ENCODE peak calls at places on chromosomes 11 and 22, in four cellular contexts. Y is K562, O is H9, R is A549. I is an unnamed sample.

GRCh38 chr11:119533931-119534694 is 111.1 kb upstream of the THY1 start:
- DNase-seq in R (peak), Y (peak), O (peak), I (peak)

GRCh38 chr11:126277780-126278179 is 5.1 kb upstream of the TIRAP start:
- DNase-seq in R (no peak), O (no peak), Y (no peak), I (no peak)

GRCh38 chr11:74647404-74647803 is 55.0 kb downstream of the POLD3 start:
- DNase-seq in R (no peak), O (no peak), Y (no peak), I (no peak)

GRCh38 chr11:24679686-24680318 is 182.9 kb downstream of the LUZP2 start:
- DNase-seq in O (no peak), Y (no peak), R (no peak), I (peak)

GRCh38 chr22:41030891-41031290 is 61.5 kb upstream of the EP300 start:
- DNase-seq in Y (no peak), R (no peak), O (no peak), I (no peak)

GRCh38 chr22:22547692-22548348 is 11.2 kb downstream of the PRAME start:
- DNase-seq in Y (peak), O (no peak), R (no peak), I (no peak)

GRCh38 chr11:17395554-17395961 is 7.1 kb upstream of the KCNJ11 start:
- DNase-seq in O (no peak), R (no peak), Y (no peak), I (no peak)

GRCh38 chr11:116035972-116036371 is 531.8 kb upstream of the CADM1 start:
- DNase-seq in R (no peak), O (no peak), Y (no peak), I (peak)

GRCh38 chr11:119688362-119688761 is 40.6 kb downstream of the NECTIN1 start:
- DNase-seq in R (no peak), O (no peak), Y (no peak), I (no peak)

GRCh38 chr11:109062445-109062844 is 359.5 kb upstream of the C11orf87 start:
- DNase-seq in O (no peak), Y (no peak), R (no peak), I (no peak)

GRCh38 chr11:64642876-64643257 is 51.8 kb downstream of the SLC22A12 start:
- DNase-seq in O (no peak), Y (no peak), R (no peak), I (no peak)

GRCh38 chr11:17985517-17985916 is 27.3 kb downstream of the SERGEF start:
- DNase-seq in O (no peak), R (no peak), Y (no peak), I (no peak)

GRCh38 chr11:10197091-10197490 is 96.9 kb downstream of the SBF2 start:
- DNase-seq in R (no peak), O (no peak), Y (no peak), I (no peak)

GRCh38 chr11:107472966-107473365 is 15.3 kb upstream of the CWF19L2 start:
- DNase-seq in Y (no peak), O (no peak), R (no peak), I (no peak)

GRCh38 chr22:20319041-20319744 is 667 bp downstream of the DGCR6L start:
- DNase-seq in O (peak), Y (peak), R (no peak), I (peak)

GRCh38 chr22:49668402-49668801 is 159.3 kb downstream of the BRD1 start:
- DNase-seq in R (no peak), O (peak), Y (no peak), I (no peak)

GRCh38 chr11:43951231-43951630 is 8.8 kb downstream of the C11orf96 start:
- DNase-seq in O (peak), Y (peak), R (no peak), I (no peak)

GRCh38 chr11:14980854-14981253 is 8.7 kb upstream of the CALCA start:
- DNase-seq in Y (no peak), R (no peak), O (no peak), I (no peak)

GRCh38 chr11:61892085-61892370 is 683 bp upstream of the FADS3 start:
- DNase-seq in Y (no peak), O (no peak), R (no peak), I (peak)

GRCh38 chr11:64349404-64349803 is 9.4 kb downstream of the CCDC88B start:
- DNase-seq in Y (no peak), R (no peak), O (no peak), I (no peak)

GRCh38 chr11:17405232-17406005 is 17.0 kb upstream of the KCNJ11 start:
- DNase-seq in O (peak), R (peak), Y (no peak), I (peak)

GRCh38 chr11:132284048-132284447 is 913.6 kb downstream of the NTM start:
- DNase-seq in Y (no peak), O (no peak), R (no peak), I (peak)

GRCh38 chr22:19516378-19517170 is 7.6 kb downstream of the CLDN5 start:
- DNase-seq in R (no peak), O (no peak), Y (no peak), I (no peak)

GRCh38 chr22:48779211-48779643 is 1048.4 kb downstream of the BRD1 start:
- DNase-seq in R (no peak), O (no peak), Y (no peak), I (no peak)

GRCh38 chr11:66347425-66348276 is at the start of gene B4GAT1:
- DNase-seq in R (peak), Y (peak), O (peak), I (peak)

GRCh38 chr11:19080579-19080993 is 20.1 kb upstream of the MRGPRX2 start:
- DNase-seq in O (no peak), R (no peak), Y (no peak), I (no peak)

GRCh38 chr11:122995526-122995925 is 13.9 kb upstream of the BSX start:
- DNase-seq in O (no peak), Y (no peak), R (no peak), I (no peak)

GRCh38 chr11:109247071-109247470 is 174.9 kb upstream of the C11orf87 start:
- DNase-seq in O (no peak), R (no peak), Y (no peak), I (no peak)

GRCh38 chr11:33347490-33348125 is 90.4 kb downstream of the HIPK3 start:
- DNase-seq in Y (no peak), O (no peak), R (no peak), I (no peak)

GRCh38 chr11:117875397-117876048 is 935 bp downstream of the FXYD6 start:
- DNase-seq in R (no peak), O (no peak), Y (no peak), I (peak)

GRCh38 chr11:117876049-117876340 is 463 bp downstream of the FXYD6 start:
- DNase-seq in Y (no peak), O (no peak), R (no peak), I (no peak)

GRCh38 chr11:117877120-117877784 is 794 bp upstream of the FXYD6 start:
- DNase-seq in Y (no peak), O (peak), R (no peak), I (peak)

GRCh38 chr11:117874910-117875396 is 1.5 kb downstream of the FXYD6 start:
- DNase-seq in O (no peak), Y (no peak), R (no peak), I (no peak)

DNA sequence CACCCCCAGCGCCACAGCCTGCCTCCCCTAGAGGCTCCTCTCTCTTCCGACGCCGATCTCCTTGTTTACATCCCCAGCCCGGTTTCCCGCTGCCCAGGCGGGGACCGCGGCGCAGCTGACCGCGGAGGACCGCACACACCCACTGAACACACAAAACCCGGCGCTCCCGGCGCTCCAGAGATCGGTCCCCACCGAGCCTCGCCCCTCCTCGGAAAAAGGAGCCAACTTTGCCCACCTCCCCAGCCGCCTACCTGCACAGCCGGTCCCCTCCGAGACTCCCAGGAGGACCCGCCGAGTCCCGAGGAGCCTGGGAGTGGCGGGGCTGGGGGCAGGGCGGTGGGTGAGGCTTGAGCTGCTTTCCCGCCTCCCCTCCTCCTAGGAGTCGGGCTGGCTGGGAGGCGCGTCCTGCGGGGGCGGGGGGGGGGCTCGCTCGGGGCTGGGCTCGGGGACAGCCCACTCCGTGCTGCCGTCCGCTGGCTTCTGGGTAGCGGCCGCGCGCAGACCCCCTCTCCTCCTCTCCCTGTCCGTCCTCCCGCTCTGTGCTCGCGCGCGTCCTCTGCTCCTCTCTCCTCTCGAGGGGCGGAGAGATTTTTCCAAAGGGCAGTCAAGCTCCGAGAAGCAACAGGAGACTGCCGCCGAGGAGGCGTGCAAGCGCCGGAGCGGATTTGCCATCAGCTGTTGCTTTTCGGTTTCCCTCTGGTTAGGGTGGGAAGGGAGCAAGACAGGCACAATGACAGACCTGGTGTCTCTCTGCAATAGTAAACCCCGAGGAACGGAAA is at the start of gene FXYD6:
- DNase-seq in Y (peak), R (no peak), O (peak), I (peak)
- H3K4me2 ChIP-seq in Y (no peak), R (peak), O (peak), I (peak)

GRCh38 chr11:121722431-121723256 is 269.9 kb upstream of the SORL1-AS1 start:
- DNase-seq in Y (no peak), O (peak), R (no peak), I (peak)
- TF ChIP-seq CTCF in Y (no peak), O (no peak), R (no peak), I (no peak)

DNA sequence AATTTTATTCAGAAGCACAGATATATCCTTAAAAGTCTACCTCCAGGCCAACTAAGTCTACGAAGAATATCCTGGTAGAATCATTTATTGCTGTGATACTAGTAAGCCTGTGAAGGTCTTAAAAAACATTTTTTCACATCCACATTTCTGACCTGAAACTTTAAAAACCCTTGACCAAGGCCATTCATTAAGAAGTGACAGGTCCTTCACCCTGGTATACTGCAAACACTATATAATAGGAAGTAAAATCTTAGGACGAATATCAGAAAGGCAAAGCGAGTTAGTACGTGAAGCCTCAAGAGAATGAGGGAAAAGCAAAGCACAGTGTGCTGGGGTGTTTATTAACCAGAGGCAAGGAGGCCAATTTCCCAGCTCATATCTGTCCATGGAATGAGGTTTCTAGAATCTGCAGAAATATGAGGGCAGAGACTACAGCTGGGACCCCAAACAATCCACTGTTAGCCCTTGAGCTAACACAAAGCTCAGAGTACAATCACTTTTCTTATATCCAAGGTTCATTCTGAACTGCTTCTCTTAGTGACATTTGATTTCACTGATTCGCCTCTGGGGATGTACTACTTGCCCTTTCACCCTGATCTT is 71.0 kb downstream of the AMBRA1 start:
- DNase-seq in R (no peak), O (no peak), Y (no peak), I (no peak)
- H3K4me2 ChIP-seq in R (peak), O (no peak), Y (no peak), I (no peak)

GRCh38 chr22:46036558-46037408 is 59.8 kb upstream of the WNT7B start:
- DNase-seq in R (peak), O (no peak), Y (peak), I (peak)
- TF ChIP-seq CTCF in R (peak), O (peak), Y (peak), I (peak)

GRCh38 chr11:34601085-34601444 is 19.8 kb upstream of the EHF start:
- DNase-seq in O (no peak), R (no peak), Y (no peak), I (no peak)

GRCh38 chr11:34601609-34602008 is 19.3 kb upstream of the EHF start:
- DNase-seq in O (no peak), R (no peak), Y (no peak), I (no peak)

GRCh38 chr11:34602245-34602644 is 18.6 kb upstream of the EHF start:
- DNase-seq in O (no peak), Y (no peak), R (no peak), I (no peak)

GRCh38 chr11:34599406-34599901 is 21.4 kb upstream of the EHF start:
- DNase-seq in R (peak), Y (no peak), O (no peak), I (no peak)

GRCh38 chr11:34600339-34601084 is 20.4 kb upstream of the EHF start:
- DNase-seq in Y (peak), O (no peak), R (peak), I (no peak)
- H3K4me2 ChIP-seq in Y (peak), O (no peak), R (peak), I (no peak)

I was measured in GM23338.